ENCODE peak calls at places on chromosomes 4 and X, in eight cellular contexts. Z is T-helper 2 cell, D is iPS-NIHi11, U is astrocyte of the hippocampus, R is BJ, X is activated T-cell treated with anti-CD3 and anti-CD28 coated beads for 1 hour, K is lung microvascular endothelial cell, P is IMR-90. M is an unnamed sample.

GRCh38 chr4:7121861-7122653 is 54.2 kb upstream of the GRPEL1 start:
- DNase-seq in U (no peak), K (no peak), D (no peak), X (no peak), Z (no peak), R (no peak), P (no peak), M (no peak)

GRCh38 chr4:90240333-90240732 is 113.1 kb downstream of the CCSER1 start:
- DNase-seq in R (no peak), P (no peak), K (no peak), Z (no peak), X (no peak), D (no peak), U (no peak), M (no peak)

GRCh38 chr4:176671532-176671931 is 121.2 kb downstream of the VEGFC start:
- DNase-seq in R (no peak), P (peak; percentile 44), K (peak; percentile 8), X (no peak), D (no peak), Z (no peak), U (no peak), M (no peak)

GRCh38 chrX:19972984-19973383 is 17.9 kb downstream of the BCLAF3 start:
- DNase-seq in R (no peak), U (no peak), P (no peak), K (no peak), D (no peak), X (no peak), Z (no peak), M (no peak)

GRCh38 chrX:50799531-50799961 is 14.4 kb downstream of the SHROOM4 start:
- DNase-seq in D (no peak), P (peak; percentile 56), U (peak; percentile 46), R (peak; percentile 18), K (peak; percentile 79), X (no peak), Z (no peak), M (peak; percentile 54)

GRCh38 chr4:169342906-169343560 is 72.3 kb upstream of the SH3RF1 start:
- DNase-seq in K (peak; percentile 31), D (no peak), P (peak; percentile 41), Z (no peak), U (peak; percentile 53), X (no peak), R (no peak), M (peak; percentile 27)

GRCh38 chr4:141134051-141134450 is 782 bp upstream of the RNF150 start:
- DNase-seq in Z (no peak), P (peak; percentile 61), D (no peak), R (no peak), U (no peak), K (no peak), X (no peak), M (no peak)

GRCh38 chr4:146308951-146309350 is 94.6 kb downstream of the REELD1 start:
- DNase-seq in P (peak; percentile 21), K (no peak), X (no peak), U (peak; percentile 69), D (no peak), R (no peak), Z (no peak), M (no peak)

GRCh38 chr4:82517043-82517442 is 44.7 kb downstream of the TMEM150C start:
- DNase-seq in X (no peak), D (no peak), R (no peak), U (peak; percentile 32), Z (no peak), P (peak; percentile 61), K (peak; percentile 57), M (peak; percentile 11)

GRCh38 chrX:12949205-12949926 is 25.5 kb upstream of the TMSB4X start:
- DNase-seq in K (no peak), Z (no peak), U (peak; percentile 46), D (no peak), R (no peak), X (no peak), P (peak; percentile 41), M (no peak)

GRCh38 chrX:130097507-130098201 is 12.6 kb downstream of the ELF4 start:
- DNase-seq in U (no peak), X (no peak), R (no peak), P (no peak), Z (peak; percentile 65), D (no peak), K (peak; percentile 74), M (no peak)

GRCh38 chr4:184016742-184017668 is 111.9 kb downstream of the STOX2 start:
- DNase-seq in D (no peak), Z (no peak), K (no peak), X (no peak), U (no peak), P (peak; percentile 84), R (no peak), M (no peak)

M was measured in Daoy.